ENCODE peak calls at places on chromosome 18, in six cellular contexts. M is A549, W is H54, D is breast epithelium, U is ovary, S is transverse colon. O is an unnamed sample.

GRCh38 chr18:68549257-68549871 is 165.5 kb downstream of the TMX3 start:
- DNase-seq in M (no peak), W (no peak), D (no peak), U (no peak), S (no peak), O (no peak)

GRCh38 chr18:50013363-50014138 is 181.4 kb downstream of the MYO5B start:
- DNase-seq in M (no peak), W (no peak), D (no peak), U (no peak), S (no peak), O (no peak)

GRCh38 chr18:34738173-34738894 is 28.2 kb downstream of the DTNA start:
- DNase-seq in M (no peak), W (no peak), D (no peak), U (no peak), S (no peak), O (no peak)

GRCh38 chr18:75533954-75534353 is 106.5 kb upstream of the SMIM21 start:
- DNase-seq in M (no peak), W (no peak), D (no peak), U (no peak), S (no peak), O (no peak)

GRCh38 chr18:49019446-49020045 is 68.8 kb upstream of the SMAD7 start:
- DNase-seq in M (no peak), W (no peak), D (peak), U (no peak), S (no peak), O (no peak)

GRCh38 chr18:56522826-56523225 is 115.6 kb downstream of the TXNL1 start:
- DNase-seq in M (no peak), W (no peak), D (no peak), U (no peak), S (no peak), O (no peak)

GRCh38 chr18:25248755-25249154 is 103.2 kb downstream of the ZNF521 start:
- DNase-seq in M (no peak), W (no peak), D (no peak), U (no peak), S (no peak), O (no peak)

GRCh38 chr18:74234326-74235171 is 57.2 kb downstream of the CYB5A start:
- DNase-seq in M (peak), W (no peak), D (no peak), U (peak), S (peak), O (peak)

GRCh38 chr18:50711401-50711800 is 108.4 kb downstream of the MRO start:
- DNase-seq in M (no peak), W (no peak), D (no peak), U (no peak), S (no peak), O (no peak)

GRCh38 chr18:6368017-6368416 is 46.7 kb downstream of the L3MBTL4 start:
- DNase-seq in M (no peak), W (no peak), D (no peak), U (no peak), S (no peak), O (no peak)

GRCh38 chr18:74715306-74715705 is 117.6 kb downstream of the ZNF407 start:
- DNase-seq in M (no peak), W (no peak), D (no peak), U (no peak), S (no peak), O (no peak)

GRCh38 chr18:43277164-43277600 is at the start of gene SYT4:
- DNase-seq in M (no peak), W (no peak), D (no peak), U (peak), S (no peak), O (peak)

GRCh38 chr18:57837917-57838548 is 34.9 kb upstream of the ATP8B1 start:
- DNase-seq in M (no peak), W (no peak), D (no peak), U (no peak), S (no peak), O (no peak)

GRCh38 chr18:34787931-34788532 is 77.9 kb downstream of the DTNA start:
- DNase-seq in M (peak), W (no peak), D (no peak), U (peak), S (peak), O (peak)

GRCh38 chr18:49052891-49053644 is 102.3 kb upstream of the SMAD7 start:
- DNase-seq in M (no peak), W (peak), D (no peak), U (no peak), S (no peak), O (no peak)

GRCh38 chr18:49061906-49062831 is 111.4 kb upstream of the SMAD7 start:
- DNase-seq in M (no peak), W (no peak), D (no peak), U (no peak), S (no peak), O (no peak)

GRCh38 chr18:63817441-63818051 is 42.3 kb downstream of the SERPINB7 start:
- DNase-seq in M (no peak), W (no peak), D (no peak), U (no peak), S (no peak), O (no peak)

GRCh38 chr18:57276720-57277284 is 75.6 kb upstream of the ST8SIA3 start:
- DNase-seq in M (no peak), W (no peak), D (no peak), U (no peak), S (no peak), O (no peak)

GRCh38 chr18:59266019-59266369 is 7.3 kb downstream of the RAX start:
- DNase-seq in M (no peak), W (no peak), D (no peak), U (no peak), S (no peak), O (no peak)

GRCh38 chr18:56977771-56978170 is 169.1 kb upstream of the BOD1L2 start:
- DNase-seq in M (no peak), W (no peak), D (no peak), U (no peak), S (no peak), O (no peak)

GRCh38 chr18:46167971-46168370 is 63.8 kb downstream of the HAUS1 start:
- DNase-seq in M (no peak), W (no peak), D (no peak), U (no peak), S (peak), O (no peak)

GRCh38 chr18:62586148-62586774 is 63.4 kb downstream of the ZCCHC2 start:
- DNase-seq in M (peak), W (peak), D (peak), U (peak), S (peak), O (peak)

GRCh38 chr18:62611395-62612241 is 88.8 kb downstream of the ZCCHC2 start:
- DNase-seq in M (no peak), W (no peak), D (no peak), U (peak), S (no peak), O (no peak)

GRCh38 chr18:59546164-59546563 is 151.1 kb downstream of the CCBE1 start:
- DNase-seq in M (no peak), W (no peak), D (no peak), U (no peak), S (no peak), O (no peak)

GRCh38 chr18:37674570-37674969 is 109.0 kb upstream of the CELF4 start:
- DNase-seq in M (no peak), W (no peak), D (no peak), U (no peak), S (no peak), O (no peak)

GRCh38 chr18:77140439-77141109 is 8.0 kb upstream of the MBP start:
- DNase-seq in M (no peak), W (no peak), D (no peak), U (no peak), S (peak), O (no peak)
- TF ChIP-seq POLR2A in M (no peak), W (no peak), D (no peak), U (no peak), S (no peak), O (no peak)

GRCh38 chr18:79614211-79615028 is 65.2 kb upstream of the CTDP1 start:
- DNase-seq in M (no peak), W (no peak), D (no peak), U (no peak), S (no peak), O (no peak)

GRCh38 chr18:79617521-79618500 is 61.8 kb upstream of the CTDP1 start:
- DNase-seq in M (no peak), W (no peak), D (no peak), U (no peak), S (no peak), O (no peak)

GRCh38 chr18:79615586-79615985 is 64.0 kb upstream of the CTDP1 start:
- DNase-seq in M (no peak), W (no peak), D (no peak), U (no peak), S (no peak), O (peak)

GRCh38 chr18:79615091-79615490 is 64.5 kb upstream of the CTDP1 start:
- DNase-seq in M (no peak), W (no peak), D (no peak), U (no peak), S (no peak), O (no peak)

DNA sequence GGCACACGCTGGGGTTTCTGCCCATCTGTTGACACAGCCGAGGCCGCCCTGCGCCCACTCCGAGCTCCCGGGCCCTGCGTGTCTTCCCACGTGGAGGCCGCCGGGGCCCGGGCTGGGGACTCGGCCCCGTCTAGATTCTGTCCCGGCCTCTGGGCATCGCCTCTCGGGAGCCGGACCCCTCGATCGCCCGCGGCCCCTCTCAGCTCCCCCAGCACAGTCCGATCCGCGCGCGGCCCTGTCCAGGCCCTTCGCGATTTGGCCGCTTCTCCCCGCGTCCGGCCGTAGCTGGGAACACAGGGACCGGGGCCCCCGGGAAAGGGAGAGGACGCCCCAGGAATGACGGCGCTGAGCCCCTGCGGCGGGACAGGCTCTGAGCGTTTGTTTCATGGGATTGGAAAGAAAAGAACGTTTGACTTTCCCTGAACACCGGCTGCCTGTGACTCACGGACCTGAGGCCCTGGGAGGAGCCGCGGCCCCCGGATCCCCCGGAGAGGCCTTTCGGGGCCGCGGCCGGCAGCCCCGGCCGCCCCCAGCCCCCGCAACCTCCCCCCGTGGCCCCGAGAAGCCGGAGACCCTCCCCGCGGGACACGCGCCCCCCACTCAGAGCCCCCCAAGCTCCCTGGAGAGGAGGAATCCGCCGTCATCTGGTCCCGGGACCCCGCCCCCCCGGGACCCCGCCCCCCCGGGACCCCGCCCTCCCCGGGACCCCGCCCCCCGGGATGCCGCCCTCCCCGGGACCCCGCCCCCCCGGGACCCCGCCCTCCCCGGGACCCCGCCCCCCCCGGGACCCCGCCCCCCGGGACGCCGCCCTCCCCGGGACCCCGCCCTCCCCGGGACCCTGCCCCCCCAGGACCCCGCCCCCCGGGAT is 62.7 kb upstream of the CTDP1 start:
- DNase-seq in M (no peak), W (no peak), D (no peak), U (no peak), S (peak), O (no peak)
- TF ChIP-seq POLR2A in M (no peak), W (no peak), D (no peak), U (no peak), S (no peak), O (no peak)

DNA sequence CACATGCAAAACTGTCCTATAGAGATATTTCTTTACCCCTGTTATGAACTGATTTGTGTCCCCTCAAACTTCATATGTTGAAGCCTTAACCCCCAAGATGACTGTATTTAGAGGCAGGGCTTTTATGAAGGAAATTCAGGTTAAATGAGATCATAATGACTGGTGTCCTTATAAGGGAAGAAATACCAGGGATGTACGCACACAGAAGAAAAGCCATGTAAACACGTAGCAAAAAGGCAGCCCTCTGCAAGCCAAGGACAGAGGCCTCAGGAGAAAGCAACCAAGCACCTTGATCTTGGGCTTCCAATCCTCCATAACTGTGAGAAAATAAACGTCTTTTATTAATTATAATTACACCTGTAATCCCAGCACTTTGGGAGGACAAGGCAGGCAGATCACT is 101.3 kb upstream of the NDUFV2 start:
- DNase-seq in M (no peak), W (no peak), D (no peak), U (no peak), S (no peak), O (no peak)
- TF ChIP-seq POLR2A in M (no peak), W (no peak), D (no peak), U (no peak), S (no peak), O (no peak)

DNA sequence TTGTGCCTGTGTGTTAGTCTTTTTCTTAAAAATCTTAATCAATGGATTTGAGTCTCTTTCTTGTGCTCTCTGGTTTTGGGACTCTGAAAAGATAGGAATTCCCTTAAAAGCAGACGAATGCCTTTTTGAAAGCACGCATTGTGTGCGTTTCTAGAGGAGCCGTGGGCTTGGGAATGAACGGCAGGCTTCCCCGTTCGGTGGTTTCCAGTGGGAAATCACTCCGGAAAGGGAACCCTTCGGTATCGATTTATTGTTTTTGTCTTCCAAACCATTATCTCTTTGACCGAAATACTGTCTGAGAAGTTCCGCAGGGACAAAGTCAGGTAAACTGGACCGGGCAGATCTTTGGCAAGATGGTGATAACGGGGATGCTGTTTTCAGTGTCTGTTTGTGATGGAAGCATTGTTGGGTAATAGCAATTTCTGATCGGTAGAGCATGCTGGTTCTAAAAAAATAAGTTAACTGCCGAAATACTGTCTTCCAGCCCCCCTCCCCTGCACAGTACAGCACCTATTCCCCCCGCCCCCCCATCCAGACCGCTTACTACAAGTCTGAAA is 429 bp downstream of the SETBP1 start:
- DNase-seq in M (peak), W (no peak), D (no peak), U (no peak), S (no peak), O (no peak)
- TF ChIP-seq POLR2A in M (no peak), W (no peak), D (no peak), U (no peak), S (no peak), O (no peak)

GRCh38 chr18:13726228-13726971 is at the start of the genes FAM210A and RNMT:
- DNase-seq in M (peak), W (peak), D (peak), U (peak), S (peak), O (peak)
- TF ChIP-seq POLR2A in M (peak), W (peak), D (peak), U (peak), S (peak), O (peak)

GRCh38 chr18:3135536-3135935 is 84.2 kb downstream of the MYOM1 start:
- DNase-seq in M (no peak), W (no peak), D (no peak), U (no peak), S (no peak), O (no peak)

GRCh38 chr18:3140986-3141639 is 78.7 kb downstream of the MYOM1 start:
- DNase-seq in M (no peak), W (no peak), D (no peak), U (no peak), S (no peak), O (peak)

GRCh38 chr18:3139406-3139805 is 80.4 kb downstream of the MYOM1 start:
- DNase-seq in M (no peak), W (no peak), D (no peak), U (no peak), S (no peak), O (no peak)

GRCh38 chr18:3140342-3140741 is 79.4 kb downstream of the MYOM1 start:
- DNase-seq in M (no peak), W (no peak), D (no peak), U (no peak), S (no peak), O (no peak)

GRCh38 chr18:3138274-3138975 is 81.3 kb downstream of the MYOM1 start:
- DNase-seq in M (no peak), W (no peak), D (no peak), U (no peak), S (no peak), O (no peak)
- TF ChIP-seq POLR2A in M (no peak), W (no peak), D (no peak), U (no peak), S (no peak), O (no peak)

DNA sequence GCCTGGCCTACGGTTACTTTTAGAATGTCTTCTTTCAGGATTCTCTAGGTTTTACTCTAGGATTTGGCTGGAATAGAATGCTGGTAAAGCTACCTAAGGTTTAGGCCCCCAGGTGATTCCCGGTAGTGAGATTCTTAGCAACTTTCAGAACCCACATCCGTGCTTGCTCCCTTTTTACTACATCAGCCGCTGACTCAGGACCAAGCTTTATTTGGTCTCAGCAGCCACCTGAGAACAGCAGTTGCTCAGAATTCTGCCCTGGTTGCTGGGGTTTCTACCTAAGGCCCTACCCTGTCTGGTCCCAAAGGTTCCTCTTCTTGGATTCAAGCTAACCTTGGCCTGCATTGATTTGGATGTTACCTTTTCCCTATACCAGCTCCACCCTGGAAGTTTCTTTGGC is 36.1 kb upstream of the NDUFV2 start:
- DNase-seq in M (no peak), W (no peak), D (no peak), U (no peak), S (no peak), O (no peak)
- TF ChIP-seq POLR2A in M (no peak), W (no peak), D (no peak), U (no peak), S (no peak), O (no peak)

GRCh38 chr18:11947214-11948119 is 33.8 kb upstream of the IMPA2 start:
- DNase-seq in M (no peak), W (peak), D (peak), U (peak), S (peak), O (peak)
- TF ChIP-seq POLR2A in M (no peak), W (no peak), D (no peak), U (peak), S (peak), O (peak)

GRCh38 chr18:11909081-11909410 is 929 bp upstream of the MPPE1 start:
- DNase-seq in M (no peak), W (no peak), D (no peak), U (no peak), S (no peak), O (no peak)

GRCh38 chr18:11906181-11906580 is 1.9 kb downstream of the MPPE1 start:
- DNase-seq in M (no peak), W (no peak), D (no peak), U (no peak), S (no peak), O (no peak)

GRCh38 chr18:11905613-11906012 is 2.5 kb downstream of the MPPE1 start:
- DNase-seq in M (no peak), W (no peak), D (no peak), U (no peak), S (no peak), O (peak)

GRCh38 chr18:11908182-11909080 is at the start of gene MPPE1:
- DNase-seq in M (peak), W (peak), D (peak), U (peak), S (peak), O (peak)

GRCh38 chr18:11906926-11907874 is 917 bp downstream of the MPPE1 start:
- DNase-seq in M (no peak), W (no peak), D (no peak), U (no peak), S (no peak), O (no peak)
- TF ChIP-seq POLR2A in M (no peak), W (no peak), D (no peak), U (no peak), S (no peak), O (no peak)

DNA sequence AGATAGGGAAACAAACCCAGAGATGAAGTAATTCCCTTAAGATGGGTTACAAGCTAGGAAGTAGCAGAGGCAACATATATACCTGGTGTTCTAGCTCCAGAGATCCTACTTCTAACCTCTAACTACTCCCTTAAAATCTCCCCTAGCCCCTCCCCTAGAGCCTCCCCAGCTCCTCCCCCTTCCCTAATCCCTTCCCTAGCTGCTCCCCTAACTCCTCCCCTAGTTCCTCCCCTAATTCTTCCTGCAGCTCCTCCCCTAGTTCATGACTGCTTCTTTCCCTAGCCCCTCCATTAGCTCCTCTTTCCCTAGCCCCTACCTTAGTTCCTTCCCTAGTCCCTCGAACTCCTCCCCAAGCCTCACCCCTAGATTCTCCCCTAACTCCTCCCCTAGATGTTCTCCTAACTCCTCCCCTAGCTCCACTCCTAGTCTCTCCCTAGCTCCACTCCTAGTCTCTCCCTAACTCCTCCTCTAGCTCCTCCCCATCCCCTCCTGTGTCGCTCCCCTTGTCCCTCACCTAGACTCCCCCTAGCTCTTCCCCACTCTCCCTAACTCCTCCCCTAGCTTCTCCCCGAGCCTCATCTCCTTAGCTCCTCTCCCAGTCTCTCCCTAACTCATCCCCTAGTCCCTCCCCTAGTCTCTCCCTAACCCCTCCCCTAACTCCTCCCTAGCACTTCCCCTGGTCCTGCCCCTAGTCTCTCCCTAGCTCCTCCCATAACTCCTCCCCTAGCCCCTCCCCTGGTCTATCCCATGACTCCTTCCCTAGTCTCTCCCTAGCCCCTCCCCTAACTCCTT is 108.9 kb downstream of the CD226 start:
- DNase-seq in M (peak), W (peak), D (no peak), U (no peak), S (no peak), O (no peak)
- TF ChIP-seq POLR2A in M (no peak), W (no peak), D (no peak), U (no peak), S (no peak), O (no peak)

O was measured in body of pancreas.